ENCODE peak calls at places on chromosomes 16 and 17, in six cellular contexts. One of them, this sample, is unnamed.

GRCh38 chr16:27448531-27449433 is 46.8 kb downstream of the IL21R start:
- DNase-seq in CD8-positive, alpha-beta T cell: no peak
- DNase-seq in EL: no peak
- DNase-seq in A172: no peak
- DNase-seq in non-pigmented ciliary epithelial cell: no peak
- DNase-seq in naive thymus-derived CD4-positive, alpha-beta T cell: no peak
- DNase-seq in this sample: no peak

GRCh38 chr16:86576591-86577313 is 1.6 kb upstream of the FOXL1 start:
- DNase-seq in CD8-positive, alpha-beta T cell: no peak
- DNase-seq in EL: peak; percentile 46
- DNase-seq in A172: no peak
- DNase-seq in non-pigmented ciliary epithelial cell: no peak
- DNase-seq in naive thymus-derived CD4-positive, alpha-beta T cell: no peak
- DNase-seq in this sample: peak; percentile 56

GRCh38 chr17:21280081-21280518 is 4.4 kb upstream of the MAP2K3 start:
- DNase-seq in CD8-positive, alpha-beta T cell: peak; percentile 91
- DNase-seq in EL: peak; percentile 81
- DNase-seq in A172: peak; percentile 83
- DNase-seq in non-pigmented ciliary epithelial cell: no peak
- DNase-seq in naive thymus-derived CD4-positive, alpha-beta T cell: peak; percentile 93
- DNase-seq in this sample: peak; percentile 84

GRCh38 chr17:6477831-6478383 is 33.7 kb downstream of the PIMREG start:
- DNase-seq in CD8-positive, alpha-beta T cell: no peak
- DNase-seq in EL: no peak
- DNase-seq in A172: no peak
- DNase-seq in non-pigmented ciliary epithelial cell: no peak
- DNase-seq in naive thymus-derived CD4-positive, alpha-beta T cell: no peak
- DNase-seq in this sample: no peak

GRCh38 chr16:23107117-23107516 is 42.1 kb downstream of the USP31 start:
- DNase-seq in CD8-positive, alpha-beta T cell: no peak
- DNase-seq in EL: no peak
- DNase-seq in A172: no peak
- DNase-seq in non-pigmented ciliary epithelial cell: no peak
- DNase-seq in naive thymus-derived CD4-positive, alpha-beta T cell: no peak
- DNase-seq in this sample: no peak

GRCh38 chr17:32912218-32912897 is 15.6 kb upstream of the TMEM98 start:
- DNase-seq in CD8-positive, alpha-beta T cell: no peak
- DNase-seq in EL: peak; percentile 80
- DNase-seq in A172: peak; percentile 11
- DNase-seq in non-pigmented ciliary epithelial cell: no peak
- DNase-seq in naive thymus-derived CD4-positive, alpha-beta T cell: no peak
- DNase-seq in this sample: peak; percentile 91

GRCh38 chr16:31008154-31008950 is 2.1 kb downstream of the STX1B start:
- DNase-seq in CD8-positive, alpha-beta T cell: no peak
- DNase-seq in EL: peak; percentile 87
- DNase-seq in A172: peak; percentile 89
- DNase-seq in non-pigmented ciliary epithelial cell: peak; percentile 69
- DNase-seq in naive thymus-derived CD4-positive, alpha-beta T cell: no peak
- DNase-seq in this sample: peak; percentile 80

GRCh38 chr16:53142823-53143568 is 88.2 kb downstream of the CHD9 start:
- DNase-seq in CD8-positive, alpha-beta T cell: no peak
- DNase-seq in EL: no peak
- DNase-seq in A172: peak; percentile 8
- DNase-seq in non-pigmented ciliary epithelial cell: no peak
- DNase-seq in naive thymus-derived CD4-positive, alpha-beta T cell: no peak
- DNase-seq in this sample: no peak

GRCh38 chr16:77675464-77676324 is 46.6 kb upstream of the NUDT7 start:
- DNase-seq in CD8-positive, alpha-beta T cell: peak; percentile 57
- DNase-seq in EL: peak; percentile 56
- DNase-seq in A172: peak; percentile 66
- DNase-seq in non-pigmented ciliary epithelial cell: peak; percentile 54
- DNase-seq in naive thymus-derived CD4-positive, alpha-beta T cell: peak; percentile 47
- DNase-seq in this sample: peak; percentile 62

GRCh38 chr17:82065193-82065637 is 389 bp downstream of the DUS1L start:
- DNase-seq in CD8-positive, alpha-beta T cell: no peak
- DNase-seq in EL: peak; percentile 34
- DNase-seq in A172: no peak
- DNase-seq in non-pigmented ciliary epithelial cell: no peak
- DNase-seq in naive thymus-derived CD4-positive, alpha-beta T cell: no peak
- DNase-seq in this sample: peak; percentile 55

GRCh38 chr17:50207792-50208567 is 6.5 kb upstream of the COL1A1 start:
- DNase-seq in CD8-positive, alpha-beta T cell: no peak
- DNase-seq in EL: no peak
- DNase-seq in A172: no peak
- DNase-seq in non-pigmented ciliary epithelial cell: no peak
- DNase-seq in naive thymus-derived CD4-positive, alpha-beta T cell: no peak
- DNase-seq in this sample: no peak

GRCh38 chr16:87375426-87376135 is 8.0 kb downstream of the FBXO31 start:
- DNase-seq in CD8-positive, alpha-beta T cell: no peak
- DNase-seq in EL: peak; percentile 35
- DNase-seq in A172: peak; percentile 41
- DNase-seq in non-pigmented ciliary epithelial cell: no peak
- DNase-seq in naive thymus-derived CD4-positive, alpha-beta T cell: no peak
- DNase-seq in this sample: peak; percentile 55

This sample was measured in EH.